ENCODE peak calls at places on chromosomes 13 and 19, in seven cellular contexts. F, C, J, Q, Y, S and O are unnamed samples.

GRCh38 chr13:43270043-43270830 is 246.9 kb downstream of the DNAJC15 start:
- DNase-seq in C (no peak), Q (no peak), Y (no peak), S (no peak), J (no peak), F (no peak), O (peak)

GRCh38 chr13:45441633-45442032 is 23.1 kb upstream of the COG3 start:
- DNase-seq in Y (no peak), J (peak), C (no peak), S (no peak), F (no peak), Q (no peak), O (peak)

GRCh38 chr19:10289836-10290438 is at the start of gene ICAM5:
- DNase-seq in C (peak), Y (no peak), Q (no peak), S (no peak), F (peak), J (no peak), O (peak)

GRCh38 chr13:107365466-107366215 is 797.7 kb upstream of the ARGLU1 start:
- DNase-seq in C (no peak), J (no peak), F (no peak), S (no peak), Y (no peak), Q (no peak), O (peak)

GRCh38 chr19:37997911-37998344 is 90.9 kb downstream of the SIPA1L3 start:
- DNase-seq in C (no peak), J (peak), Q (no peak), Y (no peak), F (no peak), S (no peak), O (peak)

GRCh38 chr13:99496322-99497142 is 4.7 kb upstream of the TM9SF2 start:
- DNase-seq in Y (no peak), Q (no peak), C (peak), F (peak), S (no peak), J (peak), O (no peak)

GRCh38 chr13:102678339-102679122 is 16.3 kb downstream of the METTL21C start:
- DNase-seq in C (no peak), J (no peak), Q (no peak), S (no peak), F (no peak), Y (no peak), O (peak)

GRCh38 chr13:60329221-60329983 is 67.6 kb upstream of the TDRD3 start:
- DNase-seq in Y (no peak), F (peak), J (peak), C (peak), S (peak), Q (no peak), O (peak)

GRCh38 chr13:47826481-47826880 is 174.6 kb downstream of the SUCLA2 start:
- DNase-seq in Q (no peak), S (no peak), J (peak), F (no peak), Y (no peak), C (no peak), O (no peak)

GRCh38 chr19:43482193-43482592 is 16.8 kb upstream of the LYPD3 start:
- DNase-seq in Y (no peak), S (no peak), J (no peak), C (no peak), F (no peak), Q (no peak), O (no peak)

GRCh38 chr19:39407644-39408391 is 1.2 kb downstream of the ZFP36 start:
- DNase-seq in S (no peak), J (peak), Y (no peak), C (peak), Q (no peak), F (peak), O (peak)

GRCh38 chr13:92175330-92175729 is 776.9 kb downstream of the GPC5 start:
- DNase-seq in F (no peak), Y (no peak), J (peak), C (no peak), S (no peak), Q (no peak), O (peak)

GRCh38 chr13:41409611-41410010 is 47.7 kb upstream of the RGCC start:
- DNase-seq in J (no peak), C (no peak), Q (no peak), F (no peak), Y (no peak), S (no peak), O (no peak)

GRCh38 chr13:82898625-82899024 is 983.6 kb downstream of the SLITRK1 start:
- DNase-seq in Y (no peak), Q (no peak), S (no peak), C (no peak), J (no peak), F (no peak), O (no peak)

GRCh38 chr13:23679214-23679613 is 109.0 kb downstream of the TNFRSF19 start:
- DNase-seq in S (no peak), Q (no peak), F (no peak), J (peak), Y (no peak), C (no peak), O (peak)

GRCh38 chr13:72643339-72643989 is 84.0 kb downstream of the MZT1 start:
- DNase-seq in Q (peak), Y (no peak), C (peak), F (peak), S (no peak), J (peak), O (peak)

GRCh38 chr19:36939153-36939552 is 23.0 kb downstream of the ZNF568 start:
- DNase-seq in J (peak), Q (no peak), Y (no peak), C (no peak), S (peak), F (no peak), O (no peak)

GRCh38 chr13:49594576-49594975 is 9.2 kb upstream of the RCBTB1 start:
- DNase-seq in Y (no peak), C (no peak), F (no peak), J (peak), S (no peak), Q (no peak), O (no peak)

GRCh38 chr19:38921420-38922274 is 8.9 kb downstream of the SARS2 start:
- DNase-seq in S (no peak), F (no peak), Y (no peak), Q (no peak), J (no peak), C (no peak), O (no peak)

GRCh38 chr13:32538234-32538620 is 368 bp downstream of the N4BP2L2 start:
- DNase-seq in Y (no peak), S (no peak), F (no peak), Q (no peak), J (peak), C (no peak), O (no peak)

GRCh38 chr19:13024126-13024957 is 29.1 kb downstream of the NFIX start:
- DNase-seq in F (no peak), J (no peak), Q (no peak), S (no peak), Y (no peak), C (no peak), O (peak)

GRCh38 chr19:32233885-32234284 is 111.5 kb upstream of the ZNF507 start:
- DNase-seq in S (no peak), Y (no peak), J (no peak), Q (no peak), C (no peak), F (no peak), O (no peak)

GRCh38 chr13:106173891-106174610 is 361.4 kb downstream of the EFNB2 start:
- DNase-seq in Q (no peak), J (no peak), Y (no peak), S (no peak), F (no peak), C (no peak), O (no peak)

GRCh38 chr19:1172353-1173159 is 1.5 kb downstream of the SBNO2 start:
- DNase-seq in Y (no peak), Q (no peak), C (no peak), J (peak), F (peak), S (no peak), O (peak)

GRCh38 chr13:105773887-105774538 is 761.4 kb downstream of the EFNB2 start:
- DNase-seq in J (peak), F (no peak), Y (no peak), C (no peak), S (peak), Q (no peak), O (peak)

GRCh38 chr13:51257187-51257586 is 35.0 kb downstream of the FAM124A start:
- DNase-seq in Y (no peak), S (no peak), J (no peak), F (no peak), C (no peak), Q (no peak), O (no peak)

GRCh38 chr19:49056101-49056901 is 1.2 kb downstream of the CGB7 start:
- DNase-seq in F (peak), Y (no peak), J (peak), Q (no peak), C (peak), S (peak), O (peak)

GRCh38 chr13:31793246-31793645 is 53.9 kb downstream of the RXFP2 start:
- DNase-seq in Y (no peak), F (no peak), S (no peak), Q (no peak), C (no peak), J (peak), O (no peak)

GRCh38 chr19:50723069-50723468 is at the start of gene CLEC11A:
- DNase-seq in S (no peak), Y (no peak), Q (no peak), C (no peak), J (peak), F (peak), O (no peak)

GRCh38 chr13:50686547-50686946 is 156.9 kb downstream of the DLEU7 start:
- DNase-seq in F (no peak), J (no peak), S (no peak), Q (no peak), Y (no peak), C (no peak), O (no peak)